ENCODE peak calls at places on chromosomes 3 and 15, in eight cellular contexts. U is OCI-LY7, X is GM13976, T is A549, P is BE2C, Z is stomach, G is WTC11, F is heart left ventricle. E is an unnamed sample.

GRCh38 chr15:39855400-39855799 is 64.7 kb downstream of the GPR176 start:
- DNase-seq in X (no peak), G (no peak), Z (no peak), U (no peak), P (no peak), T (no peak), F (no peak), E (peak)

GRCh38 chr3:127970966-127971592 is 56.0 kb downstream of the KBTBD12 start:
- DNase-seq in T (peak), Z (no peak), U (peak), P (peak), G (no peak), X (peak), F (no peak), E (peak)

GRCh38 chr3:8571256-8571655 is 69.6 kb downstream of the LMCD1 start:
- DNase-seq in X (no peak), T (no peak), Z (no peak), F (no peak), G (no peak), P (no peak), U (no peak), E (no peak)

GRCh38 chr3:74537857-74538256 is 76.6 kb downstream of the CNTN3 start:
- DNase-seq in X (no peak), U (no peak), P (no peak), T (no peak), Z (no peak), G (no peak), F (no peak), E (no peak)

GRCh38 chr3:190883973-190884832 is 21.7 kb upstream of the GMNC start:
- DNase-seq in P (peak), U (peak), Z (peak), G (peak), X (peak), F (no peak), T (peak), E (peak)

GRCh38 chr3:99620077-99620476 is 18.3 kb upstream of the COL8A1 start:
- DNase-seq in F (no peak), Z (no peak), P (no peak), T (no peak), U (no peak), G (no peak), X (no peak), E (no peak)

GRCh38 chr15:73964736-73965093 is 27.4 kb downstream of the STOML1 start:
- DNase-seq in X (peak), P (peak), G (peak), F (peak), T (peak), U (peak), Z (peak), E (peak)

GRCh38 chr15:100926258-100926657 is 7.1 kb downstream of the LRRK1 start:
- DNase-seq in U (peak), G (peak), F (no peak), X (peak), T (peak), P (no peak), Z (no peak), E (no peak)

GRCh38 chr3:138775254-138775595 is 59.5 kb downstream of the PIK3CB start:
- DNase-seq in T (no peak), F (no peak), P (no peak), Z (no peak), X (no peak), U (no peak), G (no peak), E (peak)

GRCh38 chr3:44359146-44359751 is 20.7 kb downstream of the TCAIM start:
- DNase-seq in Z (no peak), X (no peak), F (no peak), T (peak), G (peak), U (no peak), P (no peak), E (peak)

GRCh38 chr3:52053307-52054304 is 2.8 kb downstream of the DUSP7 start:
- DNase-seq in G (no peak), Z (no peak), X (peak), U (peak), F (peak), P (no peak), T (no peak), E (peak)
- TF ChIP-seq CTCF in G (no peak), Z (peak), X (peak), U (peak), F (no peak), P (peak), T (peak), E (peak)

GRCh38 chr3:36904641-36905040 is 40.2 kb downstream of the TRANK1 start:
- DNase-seq in F (no peak), U (no peak), Z (no peak), G (peak), P (peak), X (peak), T (peak), E (peak)
- TF ChIP-seq CTCF in F (peak), U (peak), Z (no peak), G (no peak), P (peak), X (peak), T (peak), E (peak)

GRCh38 chr15:35437157-35437556 is 108.8 kb downstream of the DPH6 start:
- DNase-seq in T (no peak), U (no peak), X (no peak), P (no peak), G (no peak), Z (no peak), F (no peak), E (peak)
- TF ChIP-seq CTCF in T (no peak), U (no peak), X (no peak), P (peak), G (no peak), Z (no peak), F (no peak), E (peak)

GRCh38 chr15:20310603-20311002 is 231.0 kb downstream of the GOLGA6L6 start:
- DNase-seq in P (no peak), X (no peak), T (no peak), U (no peak), Z (no peak), G (no peak), F (no peak), E (no peak)
- TF ChIP-seq CTCF in P (no peak), X (no peak), T (no peak), U (no peak), Z (no peak), G (no peak), F (no peak), E (no peak)